ENCODE peak calls at places on chromosomes 4 and X, in seven cellular contexts. C, E, N, D, T, L and U are unnamed samples.

GRCh38 chr4:141425124-141425523 is 204.4 kb downstream of the ZNF330 start:
- DNase-seq in C (no peak), E (peak; percentile 55), N (no peak), D (peak; percentile 87), T (no peak), L (no peak), U (no peak)

GRCh38 chr4:8403981-8404380 is 36.5 kb downstream of the ACOX3 start:
- DNase-seq in C (no peak), E (no peak), N (no peak), D (no peak), T (no peak), L (no peak), U (no peak)

GRCh38 chr4:2260336-2261109 is 1.4 kb downstream of the MXD4 start:
- DNase-seq in C (peak; percentile 34), E (no peak), N (peak; percentile 53), D (no peak), T (no peak), L (peak; percentile 22), U (no peak)

GRCh38 chrX:23764585-23764984 is 18.4 kb upstream of the SAT1 start:
- DNase-seq in C (no peak), E (no peak), N (no peak), D (no peak), T (no peak), L (no peak), U (no peak)

GRCh38 chrX:39115166-39115565 is 313.9 kb downstream of the MID1IP1 start:
- DNase-seq in C (no peak), E (no peak), N (no peak), D (no peak), T (no peak), L (no peak), U (no peak)

GRCh38 chrX:120731386-120731785 is 101.5 kb upstream of the C1GALT1C1 start:
- DNase-seq in C (no peak), E (no peak), N (no peak), D (peak; percentile 63), T (no peak), L (no peak), U (no peak)

GRCh38 chrX:71867680-71868079 is 43.0 kb upstream of the NHSL2 start:
- DNase-seq in C (no peak), E (no peak), N (no peak), D (no peak), T (no peak), L (no peak), U (no peak)

GRCh38 chr4:61294001-61294400 is 93.9 kb downstream of the ADGRL3 start:
- DNase-seq in C (no peak), E (no peak), N (no peak), D (no peak), T (no peak), L (no peak), U (no peak)

GRCh38 chr4:13164783-13165371 is 319.3 kb downstream of the RAB28 start:
- DNase-seq in C (no peak), E (no peak), N (no peak), D (no peak), T (no peak), L (no peak), U (no peak)

GRCh38 chrX:68163446-68163845 is 269.8 kb downstream of the OPHN1 start:
- DNase-seq in C (no peak), E (peak; percentile 36), N (no peak), D (peak; percentile 62), T (no peak), L (no peak), U (no peak)

GRCh38 chr4:44912980-44913379 is 186.6 kb upstream of the GNPDA2 start:
- DNase-seq in C (no peak), E (no peak), N (no peak), D (no peak), T (no peak), L (no peak), U (no peak)

GRCh38 chr4:54400802-54401201 is 171.7 kb downstream of the PDGFRA start:
- DNase-seq in C (no peak), E (peak; percentile 83), N (peak; percentile 25), D (peak; percentile 67), T (no peak), L (no peak), U (no peak)

GRCh38 chr4:26912810-26913209 is 52.2 kb downstream of the STIM2 start:
- DNase-seq in C (no peak), E (no peak), N (no peak), D (no peak), T (no peak), L (no peak), U (no peak)

GRCh38 chr4:159077702-159078495 is 25.0 kb upstream of the RAPGEF2 start:
- DNase-seq in C (no peak), E (peak; percentile 3), N (no peak), D (no peak), T (no peak), L (no peak), U (no peak)

GRCh38 chr4:79652232-79652631 is 244.2 kb upstream of the GK2 start:
- DNase-seq in C (no peak), E (peak; percentile 90), N (no peak), D (peak; percentile 75), T (no peak), L (no peak), U (no peak)

GRCh38 chr4:6622744-6623143 is 17.7 kb upstream of the MRFAP1 start:
- DNase-seq in C (no peak), E (no peak), N (no peak), D (no peak), T (no peak), L (no peak), U (no peak)

GRCh38 chr4:8410641-8411271 is 29.8 kb downstream of the ACOX3 start:
- DNase-seq in C (peak; percentile 52), E (peak; percentile 70), N (no peak), D (peak; percentile 40), T (peak; percentile 12), L (no peak), U (no peak)

GRCh38 chr4:766152-766515 is 59.8 kb downstream of the CPLX1 start:
- DNase-seq in C (no peak), E (peak; percentile 33), N (peak; percentile 91), D (peak; percentile 62), T (no peak), L (no peak), U (no peak)

GRCh38 chr4:38130884-38131283 is 170.7 kb downstream of the PTTG2 start:
- DNase-seq in C (no peak), E (no peak), N (no peak), D (no peak), T (no peak), L (no peak), U (no peak)

GRCh38 chr4:68074397-68074796 is 55.3 kb downstream of the TMPRSS11F start:
- DNase-seq in C (no peak), E (no peak), N (no peak), D (no peak), T (no peak), L (no peak), U (peak; percentile 14)

GRCh38 chr4:176641237-176641636 is 151.5 kb downstream of the VEGFC start:
- DNase-seq in C (no peak), E (no peak), N (no peak), D (peak; percentile 38), T (no peak), L (no peak), U (no peak)

GRCh38 chrX:23822397-23822796 is 39.4 kb downstream of the SAT1 start:
- DNase-seq in C (no peak), E (no peak), N (no peak), D (peak; percentile 45), T (no peak), L (no peak), U (no peak)

GRCh38 chrX:77087529-77088169 is 359.5 kb upstream of the FGF16 start:
- DNase-seq in C (peak; percentile 52), E (peak; percentile 7), N (peak; percentile 34), D (peak; percentile 26), T (no peak), L (no peak), U (no peak)

GRCh38 chrX:120365320-120365719 is 3.4 kb downstream of the ATP1B4 start:
- DNase-seq in C (peak; percentile 20), E (peak; percentile 17), N (peak; percentile 40), D (no peak), T (peak; percentile 63), L (peak; percentile 56), U (peak; percentile 84)

GRCh38 chr4:4852591-4853362 is 6.7 kb upstream of the MSX1 start:
- DNase-seq in C (peak; percentile 68), E (peak; percentile 69), N (peak; percentile 22), D (peak; percentile 75), T (no peak), L (peak; percentile 14), U (no peak)
- H3K4me3 ChIP-seq in C (peak overlapping the region; percentile 52), E (no peak overlapping the region), N (peak overlapping the region; percentile 25), D (peak overlapping the region; percentile 33), T (no peak overlapping the region), L (no peak overlapping the region), U (no peak overlapping the region)

DNA sequence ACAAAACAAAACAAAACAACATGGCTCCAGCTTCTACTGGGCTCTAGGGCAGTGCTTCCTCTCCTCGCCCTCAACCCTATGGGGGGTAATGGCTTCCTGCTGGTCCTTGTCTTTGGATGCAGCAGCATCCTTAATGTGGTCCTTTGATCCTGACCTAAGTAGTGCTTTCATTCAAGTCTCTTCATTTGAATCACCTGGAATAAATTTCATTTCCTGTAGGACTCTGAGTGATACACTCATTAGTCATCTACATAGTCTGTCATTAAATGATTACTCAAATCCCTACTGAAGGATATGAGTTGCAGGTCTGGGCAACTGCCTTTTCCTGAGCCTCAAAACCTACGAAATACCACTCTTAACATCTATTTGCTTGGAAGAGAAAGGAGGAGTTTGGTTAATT is 54.5 kb downstream of the RHOH start:
- DNase-seq in C (no peak), E (no peak), N (no peak), D (peak; percentile 37), T (no peak), L (no peak), U (no peak)
- H3K27ac ChIP-seq in C (no peak overlapping the region), E (no peak overlapping the region), N (no peak overlapping the region), D (no peak overlapping the region), T (no peak overlapping the region), L (no peak overlapping the region), U (no peak overlapping the region)

GRCh38 chrX:41095174-41095573 is 9.9 kb downstream of the USP9X start:
- DNase-seq in C (no peak), E (no peak), N (no peak), D (no peak), T (no peak), L (no peak), U (no peak)
- H3K4me3 ChIP-seq in C (no peak overlapping the region), E (no peak overlapping the region), N (no peak overlapping the region), D (no peak overlapping the region), T (no peak overlapping the region), L (no peak overlapping the region), U (no peak overlapping the region)

GRCh38 chr4:21688596-21689265 is 259.8 kb downstream of the KCNIP4 start:
- DNase-seq in C (no peak), E (no peak), N (no peak), D (no peak), T (no peak), L (no peak), U (no peak)
- H3K27ac ChIP-seq in C (no peak overlapping the region), E (no peak overlapping the region), N (no peak overlapping the region), D (no peak overlapping the region), T (no peak overlapping the region), L (no peak overlapping the region), U (no peak overlapping the region)